ENCODE peak calls at places on chromosomes 16 and 17, in seven cellular contexts. E is tibial artery; A is KG1; Z is Peyer's patch; P is activated effector memory CD4-positive, alpha-beta T cell treated with Interleukin-2 at 50 U/mL for 16 hours; K is effector memory CD8-positive, alpha-beta T cell; O is effector memory CD4-positive, alpha-beta T cell. W is an unnamed sample.
A peak's percentile ranks its signal among the peaks of the same experiment; 100 is the strongest.

GRCh38 chr16:68972720-68973119 is 129.4 kb downstream of the TANGO6 start:
- DNase-seq in E (no peak), A (no peak), Z (no peak), P (no peak), K (no peak), O (no peak), W (no peak)

GRCh38 chr16:57690782-57691471 is 3.7 kb upstream of the DRC7 start:
- DNase-seq in E (no peak), A (no peak), Z (peak; percentile 26), P (no peak), K (no peak), O (no peak), W (no peak)

GRCh38 chr16:58678269-58678668 is 6.3 kb downstream of the SLC38A7 start:
- DNase-seq in E (no peak), A (no peak), Z (no peak), P (no peak), K (no peak), O (no peak), W (no peak)

GRCh38 chr17:82031303-82031884 is at the start of gene RAC3:
- DNase-seq in E (no peak), A (no peak), Z (no peak), P (no peak), K (no peak), O (no peak), W (no peak)

GRCh38 chr17:40109471-40109824 is 9.1 kb upstream of the NR1D1 start:
- DNase-seq in E (peak; percentile 13), A (no peak), Z (peak; percentile 51), P (no peak), K (no peak), O (no peak), W (no peak)

GRCh38 chr17:16488572-16488997 is 3.4 kb downstream of the LRRC75A start:
- DNase-seq in E (no peak), A (no peak), Z (peak; percentile 83), P (no peak), K (no peak), O (no peak), W (no peak)

GRCh38 chr17:32909787-32910369 is 18.1 kb upstream of the TMEM98 start:
- DNase-seq in E (peak; percentile 88), A (no peak), Z (peak; percentile 94), P (no peak), K (peak; percentile 51), O (no peak), W (peak; percentile 60)

GRCh38 chr17:80382446-80382845 is 32.5 kb upstream of the ENDOV start:
- DNase-seq in E (peak; percentile 7), A (no peak), Z (peak; percentile 39), P (no peak), K (no peak), O (no peak), W (no peak)

GRCh38 chr17:80970044-80970761 is 21.4 kb upstream of the CHMP6 start:
- DNase-seq in E (no peak), A (no peak), Z (peak; percentile 70), P (peak; percentile 20), K (peak; percentile 34), O (peak; percentile 16), W (peak; percentile 13)

GRCh38 chr17:21523482-21524210 is 147.5 kb downstream of the KCNJ12 start:
- DNase-seq in E (no peak), A (no peak), Z (no peak), P (no peak), K (no peak), O (no peak), W (no peak)

GRCh38 chr16:10405386-10405939 is 19.6 kb downstream of the ATF7IP2 start:
- DNase-seq in E (no peak), A (no peak), Z (no peak), P (no peak), K (no peak), O (no peak), W (no peak)

W was measured in NCI-H2029.